ENCODE peak calls at places on chromosomes 11 and 22, in eight cellular contexts. T, I, D, R, S, B, E and U are unnamed samples. For H3K27me3 and H3K4me1, the result is how much of the 10 kb centered on the place peaks cover.

GRCh38 chr11:60899021-60899936 is 7.1 kb downstream of the PRPF19 start:
- DNase-seq in T (no peak), I (peak), D (no peak), R (no peak), S (peak), B (no peak), E (no peak), U (peak)

GRCh38 chr11:113202431-113202830 is 112.0 kb upstream of the TTC12 start:
- DNase-seq in T (no peak), I (no peak), D (no peak), R (no peak), S (no peak), B (no peak), E (no peak), U (no peak)

GRCh38 chr22:32897400-32897799 is 95.9 kb downstream of the TIMP3 start:
- DNase-seq in T (no peak), I (no peak), D (no peak), R (no peak), S (no peak), B (no peak), E (no peak), U (no peak)

GRCh38 chr11:67630230-67630942 is 649 bp upstream of the NUDT8 start:
- DNase-seq in T (peak), I (peak), D (peak), R (peak), S (peak), B (peak), E (peak), U (peak)

GRCh38 chr11:15197696-15198095 is 83.0 kb downstream of the INSC start:
- DNase-seq in T (no peak), I (no peak), D (no peak), R (no peak), S (no peak), B (no peak), E (no peak), U (no peak)

GRCh38 chr11:35463211-35463810 is 44.0 kb upstream of the SLC1A2 start:
- DNase-seq in T (no peak), I (no peak), D (no peak), R (no peak), S (no peak), B (no peak), E (no peak), U (no peak)

GRCh38 chr11:77035580-77035979 is 1.4 kb downstream of the B3GNT6 start:
- DNase-seq in T (no peak), I (no peak), D (peak), R (no peak), S (peak), B (no peak), E (no peak), U (no peak)

GRCh38 chr11:24574461-24574860 is 77.6 kb downstream of the LUZP2 start:
- DNase-seq in T (no peak), I (no peak), D (no peak), R (no peak), S (no peak), B (no peak), E (no peak), U (no peak)

GRCh38 chr11:8338138-8338537 is 74.5 kb upstream of the LMO1 start:
- DNase-seq in T (no peak), I (no peak), D (peak), R (no peak), S (peak), B (no peak), E (no peak), U (peak)

GRCh38 chr11:107140988-107141387 is 122.7 kb upstream of the GUCY1A2 start:
- DNase-seq in T (no peak), I (no peak), D (no peak), R (no peak), S (no peak), B (no peak), E (no peak), U (no peak)

GRCh38 chr11:3058753-3059664 is 1.8 kb upstream of the CARS1 start:
- DNase-seq in T (no peak), I (no peak), D (no peak), R (no peak), S (no peak), B (no peak), E (no peak), U (no peak)

GRCh38 chr11:3215346-3216026 is 3.1 kb downstream of the MRGPRG start:
- DNase-seq in T (no peak), I (peak), D (peak), R (no peak), S (peak), B (peak), E (peak), U (no peak)

GRCh38 chr11:42315846-42316245 is 856.4 kb upstream of the LRRC4C start:
- DNase-seq in T (no peak), I (no peak), D (no peak), R (no peak), S (no peak), B (no peak), E (no peak), U (no peak)

GRCh38 chr22:42222140-42222539 is 48.3 kb downstream of the TCF20 start:
- DNase-seq in T (no peak), I (no peak), D (no peak), R (no peak), S (no peak), B (no peak), E (no peak), U (no peak)

GRCh38 chr11:68551777-68552176 is 91.2 kb downstream of the PPP6R3 start:
- DNase-seq in T (no peak), I (no peak), D (no peak), R (no peak), S (no peak), B (no peak), E (no peak), U (no peak)

GRCh38 chr11:64599698-64600211 is 8.7 kb downstream of the SLC22A12 start:
- DNase-seq in T (no peak), I (no peak), D (no peak), R (no peak), S (no peak), B (peak), E (no peak), U (no peak)

GRCh38 chr22:23216331-23217170 is 36.2 kb downstream of the BCR start:
- DNase-seq in T (no peak), I (no peak), D (no peak), R (no peak), S (no peak), B (peak), E (no peak), U (no peak)

GRCh38 chr11:61091373-61092279 is 10.7 kb upstream of the CD5 start:
- DNase-seq in T (no peak), I (no peak), D (no peak), R (no peak), S (no peak), B (no peak), E (no peak), U (no peak)

GRCh38 chr11:3156282-3156660 is 8.8 kb downstream of the OSBPL5 start:
- DNase-seq in T (no peak), I (peak), D (no peak), R (no peak), S (peak), B (peak), E (no peak), U (no peak)

GRCh38 chr11:60971520-60971919 is at the start of gene CD6:
- DNase-seq in T (no peak), I (no peak), D (peak), R (no peak), S (no peak), B (no peak), E (no peak), U (no peak)

GRCh38 chr11:107928767-107929507 is 689 bp downstream of the RAB39A start:
- DNase-seq in T (no peak), I (no peak), D (peak), R (no peak), S (peak), B (no peak), E (no peak), U (no peak)

GRCh38 chr11:117175104-117175503 is 3.4 kb upstream of the SIDT2 start:
- DNase-seq in T (no peak), I (no peak), D (no peak), R (no peak), S (no peak), B (no peak), E (no peak), U (no peak)

GRCh38 chr11:73950869-73951710 is at the start of gene DNAJB13:
- DNase-seq in T (no peak), I (peak), D (peak), R (no peak), S (peak), B (no peak), E (no peak), U (peak)

GRCh38 chr11:68498313-68498712 is 37.8 kb downstream of the PPP6R3 start:
- DNase-seq in T (no peak), I (no peak), D (peak), R (no peak), S (peak), B (no peak), E (no peak), U (peak)

GRCh38 chr11:61141601-61142028 is 19.6 kb downstream of the VPS37C start:
- DNase-seq in T (no peak), I (peak), D (peak), R (no peak), S (peak), B (no peak), E (no peak), U (peak)

DNA sequence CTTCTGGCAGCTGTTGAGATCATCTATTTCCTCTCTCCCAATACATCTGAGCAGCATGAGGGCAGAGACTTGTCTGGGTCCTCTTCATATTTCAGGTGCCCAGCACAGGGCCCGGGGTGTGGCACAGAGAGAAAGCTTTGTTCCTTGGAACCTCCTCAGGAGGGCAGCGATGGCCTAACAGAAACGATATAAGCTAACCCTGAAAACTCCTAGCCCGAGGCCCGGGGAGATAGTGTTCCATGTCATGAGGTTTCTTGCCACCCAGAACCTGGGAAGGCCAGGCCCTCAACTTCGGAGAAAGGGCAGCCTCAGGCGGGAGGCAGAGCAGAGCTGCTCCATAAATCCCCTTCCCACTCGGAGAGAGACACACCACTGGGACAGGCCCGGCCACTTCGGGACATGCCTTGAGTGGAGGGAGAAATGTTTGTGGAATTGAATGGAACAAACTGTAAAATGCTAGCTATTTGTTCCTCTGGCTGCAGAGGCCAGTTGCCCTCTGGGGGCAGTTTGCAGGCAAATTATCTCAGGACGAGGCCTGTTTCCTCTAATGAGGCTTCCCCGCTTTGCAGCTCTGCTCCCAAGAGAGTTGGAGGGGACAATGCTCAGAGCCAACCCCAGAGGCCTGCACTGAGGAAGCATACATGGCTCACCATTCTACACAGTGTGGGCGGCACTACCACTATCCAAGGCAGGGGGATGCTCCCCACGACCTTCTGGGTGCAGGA is 11.6 kb downstream of the ARRB1 start:
- DNase-seq in T (no peak), I (no peak), D (no peak), R (no peak), S (no peak), B (no peak), E (no peak), U (no peak)
- H3K27me3 ChIP-seq in T (under half), I (under half), D (under half), R (under half), S (under half), B (under half), E (under half), U (under half)

DNA sequence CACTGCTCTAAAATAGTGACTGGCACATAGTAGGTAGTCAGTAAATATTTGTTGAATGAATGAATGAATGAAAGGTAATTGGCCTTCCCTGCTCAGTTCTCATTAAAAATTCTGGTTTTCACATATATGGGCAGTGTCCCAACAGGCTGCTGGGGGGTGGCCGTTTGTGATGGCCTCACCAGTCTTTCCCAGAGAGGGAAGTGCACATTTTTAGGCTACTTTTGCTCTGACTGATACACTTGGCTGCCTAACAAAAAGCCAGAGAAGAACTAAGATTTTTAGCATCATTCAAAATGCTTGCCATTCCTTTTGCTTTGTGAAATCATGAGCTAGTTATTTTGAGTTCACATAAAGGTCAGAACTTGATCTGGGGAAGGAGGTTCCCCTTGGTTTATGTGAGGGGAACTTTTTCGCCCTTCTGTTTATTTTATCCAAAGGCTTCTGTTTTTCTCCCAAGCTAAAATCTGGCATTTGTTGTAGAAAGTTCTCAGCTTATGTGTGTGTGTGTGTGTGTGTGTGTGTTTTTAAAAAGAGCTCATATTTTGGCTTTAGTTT is 83.1 kb downstream of the PTPRJ start:
- DNase-seq in T (no peak), I (peak), D (no peak), R (no peak), S (no peak), B (peak), E (no peak), U (no peak)
- H3K4me1 ChIP-seq in T (under half), I (under half), D (under half), R (under half), S (under half), B (under half), E (under half), U (under half)

DNA sequence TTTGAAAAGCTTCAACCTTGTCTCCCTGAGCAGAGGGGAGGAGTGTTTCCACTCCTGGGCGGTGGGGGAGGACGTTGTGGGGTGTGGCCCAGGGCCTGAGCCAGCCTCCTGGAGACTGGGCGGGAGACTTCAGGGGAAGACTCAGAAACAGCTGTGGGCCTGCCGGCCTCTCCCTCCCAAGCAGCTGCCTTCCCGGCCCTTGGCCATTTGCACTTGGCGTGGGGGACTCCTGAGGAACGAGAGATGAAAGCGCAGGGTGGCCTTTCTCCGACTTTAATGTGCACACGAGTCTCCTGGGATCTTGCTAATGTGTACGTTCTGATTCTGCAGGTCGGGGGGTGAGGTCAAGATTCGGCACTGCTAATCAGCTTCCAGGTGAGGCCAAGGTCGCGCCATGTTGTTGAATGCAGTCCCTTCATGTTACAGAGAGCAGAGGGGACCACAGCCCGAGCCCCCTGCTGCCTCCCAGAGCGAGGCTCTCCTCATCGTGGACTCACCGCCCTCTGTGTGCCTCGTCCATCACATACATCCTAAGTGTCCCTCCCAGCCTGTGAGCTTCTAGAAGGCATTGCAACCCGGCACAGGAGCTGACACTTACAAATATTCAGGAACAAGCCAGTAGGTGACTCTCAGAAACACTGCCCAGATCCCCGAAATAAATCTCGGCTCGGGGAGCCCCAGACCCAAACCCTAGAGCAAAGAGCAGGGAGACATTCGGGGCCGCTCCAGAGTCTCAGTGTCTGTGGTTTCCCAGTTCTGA is 7.7 kb downstream of the LIF start:
- DNase-seq in T (no peak), I (peak), D (peak), R (no peak), S (no peak), B (peak), E (no peak), U (no peak)
- TF ChIP-seq POLR2A in T (no peak), I (no peak), D (no peak), R (no peak), S (no peak), B (no peak), E (no peak), U (no peak)

GRCh38 chr11:1604711-1605110 is 3.6 kb downstream of the KRTAP5-3 start:
- DNase-seq in T (no peak), I (no peak), D (no peak), R (no peak), S (no peak), B (no peak), E (no peak), U (no peak)
- H3K27me3 ChIP-seq in T (half or more), I (under half), D (under half), R (under half), S (under half), B (under half), E (under half), U (under half)

DNA sequence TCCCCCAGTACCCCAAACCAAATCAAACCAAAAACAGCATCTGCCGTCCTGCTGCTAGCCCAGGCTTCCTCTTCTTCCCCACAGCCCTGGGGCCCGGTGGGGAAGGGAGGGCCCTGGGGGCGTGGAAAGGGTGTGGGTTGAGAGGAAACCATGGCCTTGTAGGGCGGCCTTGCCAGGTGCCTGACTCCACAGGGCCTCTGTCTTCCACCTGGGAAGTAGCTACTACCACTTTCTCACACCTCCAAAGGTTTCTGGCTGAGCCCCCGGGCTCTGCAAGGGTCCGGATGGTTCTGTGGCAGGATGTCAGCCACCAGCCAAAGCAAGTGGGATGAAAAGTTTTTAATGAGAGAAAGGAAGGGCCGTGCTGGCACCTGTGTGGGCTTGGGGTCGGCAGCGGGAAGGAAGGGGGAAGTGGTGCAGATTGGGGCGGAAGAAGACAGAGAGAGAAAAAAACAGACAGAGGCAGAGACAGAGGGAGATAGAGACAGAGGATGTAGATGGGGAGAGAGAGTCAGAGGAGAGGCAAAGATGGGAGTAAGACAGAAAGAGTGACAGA is 10.5 kb downstream of the TPST2 start:
- DNase-seq in T (no peak), I (no peak), D (peak), R (no peak), S (no peak), B (no peak), E (no peak), U (no peak)
- H3K4me1 ChIP-seq in T (under half), I (under half), D (under half), R (under half), S (under half), B (under half), E (under half), U (under half)

DNA sequence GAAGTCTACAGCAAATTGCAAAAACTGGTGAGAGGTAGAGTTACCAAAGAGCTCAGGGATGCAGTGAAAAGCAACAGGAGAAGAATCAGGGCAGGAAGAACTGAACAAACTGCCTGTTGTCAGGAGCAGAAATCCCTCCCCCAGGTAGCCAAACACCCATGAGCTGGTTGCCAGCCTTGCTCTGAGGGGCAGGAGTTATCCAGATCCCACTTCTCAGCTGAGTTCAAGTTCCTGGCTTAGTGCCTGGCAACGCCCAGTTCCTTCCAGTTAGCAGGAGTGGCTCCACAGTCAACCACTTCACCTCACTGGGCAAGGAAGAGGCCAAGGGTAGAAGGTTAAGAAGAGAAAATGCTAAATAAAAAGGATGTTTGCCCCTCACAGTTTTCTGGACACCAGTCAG is 1.9 kb upstream of the MPZL2 start:
- DNase-seq in T (no peak), I (no peak), D (peak), R (no peak), S (no peak), B (no peak), E (no peak), U (peak)
- TF ChIP-seq POLR2A in T (peak), I (no peak), D (peak), R (no peak), S (no peak), B (no peak), E (no peak), U (peak)

GRCh38 chr11:62241095-62241494 is 944 bp upstream of the SCGB1D2 start:
- DNase-seq in T (no peak), I (no peak), D (no peak), R (no peak), S (no peak), B (no peak), E (no peak), U (no peak)
- H3K27me3 ChIP-seq in T (half or more), I (under half), D (under half), R (under half), S (under half), B (under half), E (under half), U (under half)

GRCh38 chr11:119363874-119364590 is 17.5 kb downstream of the USP2 start:
- DNase-seq in T (no peak), I (peak), D (peak), R (no peak), S (peak), B (peak), E (no peak), U (no peak)
- H3K4me1 ChIP-seq in T (half or more), I (half or more), D (half or more), R (under half), S (half or more), B (under half), E (under half), U (under half)